ENCODE peak calls at places on chromosomes 7 and 10, in five cellular contexts. M is astrocyte, C is upper lobe of right lung, V is brain microvascular endothelial cell, K is prostate gland. S is an unnamed sample. For H3K27me3, the result is how much of the 10 kb centered on the place peaks cover.

GRCh38 chr10:104521901-104522827 is 118.9 kb upstream of the SORCS3 start:
- DNase-seq in K (no peak), C (no peak), M (no peak), V (no peak), S (peak)

GRCh38 chr10:97851341-97852001 is 1.8 kb downstream of the GOLGA7B start:
- DNase-seq in M (no peak), C (peak), K (no peak), V (no peak), S (no peak)

GRCh38 chr10:77060913-77061312 is 576.7 kb downstream of the KCNMA1 start:
- DNase-seq in M (peak), C (no peak), K (no peak), V (no peak), S (no peak)

GRCh38 chr10:64196638-64197315 is 675.6 kb downstream of the REEP3 start:
- DNase-seq in M (no peak), K (no peak), C (no peak), V (no peak), S (no peak)

GRCh38 chr10:22369433-22370072 is 24.3 kb downstream of the SPAG6 start:
- DNase-seq in C (no peak), K (no peak), M (no peak), V (peak), S (no peak)

GRCh38 chr7:132145466-132145865 is 430.8 kb downstream of the PLXNA4 start:
- DNase-seq in C (no peak), K (no peak), V (peak), M (peak), S (peak)

GRCh38 chr7:101479217-101479616 is 116.5 kb downstream of the COL26A1 start:
- DNase-seq in V (no peak), K (no peak), C (no peak), M (no peak), S (no peak)

GRCh38 chr7:12731775-12732174 is 44.3 kb downstream of the ARL4A start:
- DNase-seq in M (no peak), V (no peak), K (no peak), C (no peak), S (no peak)

GRCh38 chr10:122086416-122087240 is 97.7 kb downstream of the TACC2 start:
- DNase-seq in K (no peak), C (no peak), M (no peak), V (no peak), S (no peak)

GRCh38 chr10:78807504-78808202 is 261.1 kb upstream of the ZMIZ1 start:
- DNase-seq in C (no peak), M (no peak), V (no peak), K (no peak), S (no peak)

GRCh38 chr10:73647211-73647874 is 6.1 kb upstream of the MYOZ1 start:
- DNase-seq in C (peak), M (no peak), K (peak), V (no peak), S (peak)

GRCh38 chr10:98215378-98215777 is 52.6 kb downstream of the LOXL4 start:
- DNase-seq in K (no peak), V (no peak), M (no peak), C (no peak), S (no peak)

GRCh38 chr7:76069238-76069638 is 21.3 kb downstream of the MDH2 start:
- DNase-seq in C (peak), K (peak), M (peak), V (peak), S (peak)

GRCh38 chr10:108544500-108545120 is 1378.7 kb downstream of the XPNPEP1 start:
- DNase-seq in C (peak), V (peak), M (peak), K (peak), S (peak)

GRCh38 chr7:103538964-103539709 is 93.1 kb upstream of the SLC26A5 start:
- DNase-seq in C (no peak), K (no peak), M (no peak), V (no peak), S (no peak)

GRCh38 chr10:76786673-76787072 is 850.9 kb downstream of the KCNMA1 start:
- DNase-seq in C (no peak), V (no peak), M (no peak), K (no peak), S (no peak)

GRCh38 chr10:33279276-33279675 is 55.2 kb downstream of the NRP1 start:
- DNase-seq in C (no peak), K (no peak), M (peak), V (no peak), S (no peak)

GRCh38 chr10:61845196-61845949 is 56.1 kb upstream of the ARID5B start:
- DNase-seq in K (peak), C (no peak), V (no peak), M (no peak), S (no peak)

GRCh38 chr7:102425639-102426267 is 7.6 kb upstream of the ORAI2 start:
- DNase-seq in C (peak), V (no peak), M (no peak), K (no peak), S (peak)

GRCh38 chr7:27064681-27065080 is 31.1 kb downstream of the HOXA1 start:
- DNase-seq in K (no peak), M (no peak), V (no peak), C (no peak), S (no peak)

GRCh38 chr10:34824870-34825269 is 9.8 kb upstream of the PARD3 start:
- DNase-seq in V (no peak), K (no peak), M (no peak), C (no peak), S (peak)

GRCh38 chr10:129609551-129609950 is 142.5 kb downstream of the MGMT start:
- DNase-seq in K (no peak), V (no peak), M (no peak), C (no peak), S (no peak)

GRCh38 chr7:26658080-26658697 is 206.2 kb downstream of the SKAP2 start:
- DNase-seq in K (no peak), M (no peak), V (no peak), C (no peak), S (no peak)

DNA sequence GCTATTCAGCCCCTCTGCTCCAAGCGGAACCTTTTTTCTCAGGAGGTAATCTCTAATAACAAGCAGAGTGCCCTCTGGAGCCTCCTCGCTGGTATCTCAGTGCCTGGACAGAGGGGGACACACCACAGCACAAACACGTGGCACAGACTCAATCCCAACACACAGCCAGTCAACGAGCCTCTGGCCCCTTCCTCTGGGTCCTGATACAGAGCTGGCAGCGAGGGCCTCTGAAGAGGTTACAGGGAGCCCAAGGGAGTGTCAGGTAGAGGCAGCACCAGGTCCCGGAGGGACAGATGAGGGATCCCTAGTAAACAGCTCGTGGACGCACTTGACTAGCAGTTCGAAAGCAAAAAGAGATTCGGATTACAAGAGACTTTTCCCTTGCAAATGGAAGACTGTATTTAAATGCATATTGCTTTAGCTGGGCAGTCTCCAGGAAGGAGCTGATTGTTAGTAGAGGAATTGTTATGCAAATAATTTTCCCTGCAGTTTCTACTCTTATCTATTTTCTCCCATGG is 14.1 kb downstream of the CXCL12 start:
- DNase-seq in V (no peak), K (no peak), M (no peak), C (no peak), S (no peak)
- H3K27me3 ChIP-seq in V (under half), K (under half), M (under half), C (under half), S (under half)

DNA sequence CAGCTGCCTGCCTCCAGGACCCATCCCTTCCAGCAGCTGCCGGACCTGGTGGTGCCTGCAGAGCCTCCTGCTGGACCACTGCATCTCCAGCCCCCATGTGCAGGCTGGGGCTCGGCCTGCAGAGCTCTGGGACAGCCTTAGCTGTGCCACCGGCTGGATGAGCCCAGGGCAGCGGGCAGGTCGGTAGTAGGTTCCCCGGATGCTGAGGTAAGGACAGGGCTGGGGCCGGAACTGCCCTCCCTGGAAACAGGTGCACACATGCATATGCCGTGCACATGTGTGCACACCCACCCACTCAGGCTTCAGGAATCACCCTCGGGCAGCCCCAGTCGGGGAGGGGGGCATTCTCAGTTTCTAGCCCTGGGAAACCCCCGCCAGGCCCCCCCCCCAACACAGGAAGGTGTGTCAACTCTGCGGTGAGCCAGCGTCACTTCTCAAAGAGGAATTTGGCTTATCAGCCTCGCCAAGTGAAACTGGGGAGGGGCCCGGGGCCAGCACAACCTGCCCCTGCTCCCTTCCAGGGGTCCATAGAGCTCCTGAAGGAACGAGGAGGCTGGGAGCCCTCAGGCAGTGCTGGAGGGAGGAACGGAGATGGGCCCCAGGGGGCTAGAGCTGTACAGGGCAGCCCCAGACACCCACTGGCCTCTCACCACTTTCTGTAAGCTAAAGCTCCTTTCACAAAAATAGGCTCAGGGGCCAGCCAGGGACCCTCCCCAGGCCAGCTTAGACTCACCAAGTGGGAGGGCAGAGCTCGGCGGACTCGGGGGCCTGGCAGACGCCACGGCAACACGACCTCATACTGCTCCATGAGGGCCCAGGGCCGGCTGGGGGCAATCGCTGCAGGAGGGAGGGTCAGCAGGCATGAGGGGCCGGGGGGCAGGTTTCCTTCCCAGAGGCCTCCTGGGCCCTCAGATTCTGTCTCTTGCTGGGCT is 1.7 kb downstream of the ADAM8 start:
- DNase-seq in V (no peak), K (no peak), M (no peak), C (no peak), S (no peak)
- H3K27ac ChIP-seq in V (no peak), K (no peak), M (no peak), C (no peak), S (no peak)

GRCh38 chr7:159127691-159128642 is 16.7 kb downstream of the VIPR2 start:
- DNase-seq in M (no peak), K (no peak), C (no peak), V (no peak), S (no peak)

GRCh38 chr7:159126496-159127345 is 17.9 kb downstream of the VIPR2 start:
- DNase-seq in C (no peak), K (no peak), V (no peak), M (no peak), S (no peak)

GRCh38 chr7:159128767-159129166 is 15.9 kb downstream of the VIPR2 start:
- DNase-seq in K (no peak), M (no peak), V (no peak), C (no peak), S (no peak)

GRCh38 chr7:159130820-159131219 is 13.8 kb downstream of the VIPR2 start:
- DNase-seq in V (no peak), M (no peak), C (peak), K (no peak), S (no peak)

GRCh38 chr7:159130199-159130775 is 14.4 kb downstream of the VIPR2 start:
- DNase-seq in M (no peak), C (peak), V (no peak), K (no peak), S (no peak)
- H3K27me3 ChIP-seq in M (under half), C (under half), V (under half), K (under half), S (under half)

DNA sequence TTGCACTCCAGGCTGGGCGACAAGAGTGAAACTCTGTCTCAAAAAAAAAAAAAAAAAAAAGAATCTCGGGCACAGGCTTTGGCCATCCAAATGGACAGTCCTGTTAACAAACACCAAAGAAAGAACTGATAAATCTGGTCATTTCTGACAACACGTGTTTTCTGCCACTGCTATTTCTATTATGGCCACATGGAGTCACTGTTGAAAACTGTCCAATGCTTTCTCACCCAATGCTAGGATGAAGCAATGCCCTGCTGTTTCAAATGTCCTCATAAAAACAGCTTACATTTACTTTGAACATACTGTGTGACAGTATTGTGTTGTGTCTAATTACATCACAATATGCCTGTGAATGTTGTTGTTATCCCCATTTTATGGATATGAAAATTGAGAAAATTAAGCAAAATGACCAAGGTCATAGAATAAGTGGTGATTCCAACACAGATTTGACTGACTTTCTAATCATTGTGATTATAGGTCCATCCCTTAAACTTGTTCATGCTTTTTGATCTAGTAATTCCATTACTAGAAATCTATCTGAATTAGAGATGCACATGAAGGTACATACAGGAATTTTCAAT is 19.9 kb upstream of the MAP3K8 start:
- DNase-seq in V (peak), K (peak), C (no peak), M (peak), S (peak)
- H3K27ac ChIP-seq in V (no peak), K (no peak), C (no peak), M (no peak), S (no peak)

DNA sequence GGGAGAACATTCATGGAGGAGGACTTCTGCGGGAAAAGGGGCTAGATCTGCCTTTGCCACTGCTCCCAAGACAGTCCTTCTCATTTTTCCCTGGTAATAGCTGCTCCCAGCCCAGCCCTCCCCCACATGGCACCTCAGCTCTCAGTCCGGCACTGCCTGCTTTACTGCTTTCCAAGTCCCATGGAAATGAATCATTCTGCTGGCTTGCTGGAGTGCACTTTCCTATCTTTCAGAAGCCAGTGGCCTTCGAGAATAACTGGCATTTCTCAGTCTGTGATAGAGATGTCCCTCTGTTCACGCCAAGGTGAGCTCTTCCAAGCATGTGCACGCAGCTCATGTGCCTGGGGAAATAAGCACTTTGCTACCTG is 61.4 kb downstream of the SYPL1 start:
- DNase-seq in M (peak), K (no peak), V (peak), C (no peak), S (no peak)
- H3K27me3 ChIP-seq in M (under half), K (under half), V (under half), C (under half), S (under half)

DNA sequence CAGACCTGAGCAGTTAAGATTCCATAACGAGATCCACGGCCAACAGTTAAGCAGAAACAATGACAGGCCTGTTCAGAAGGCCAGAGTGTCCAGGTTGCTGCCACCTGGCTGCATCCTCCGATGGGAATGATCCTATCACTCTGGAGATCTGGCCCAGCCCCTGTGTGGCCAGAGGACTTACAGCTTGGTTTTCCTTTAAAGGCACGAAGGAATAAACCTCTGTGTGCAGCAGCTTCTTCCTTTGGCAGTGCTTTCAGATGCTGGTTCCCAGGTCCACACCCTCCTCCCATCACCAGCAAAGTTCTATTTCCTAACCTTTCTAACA is 80.5 kb downstream of the GLI3 start:
- DNase-seq in M (no peak), V (no peak), C (no peak), K (peak), S (no peak)
- H3K27ac ChIP-seq in M (no peak), V (no peak), C (no peak), K (no peak), S (no peak)

GRCh38 chr7:156993925-156994235 is 16.6 kb downstream of the MNX1 start:
- DNase-seq in M (no peak), C (no peak), K (no peak), V (no peak), S (no peak)
- H3K27me3 ChIP-seq in M (under half), C (under half), K (under half), V (under half), S (under half)

DNA sequence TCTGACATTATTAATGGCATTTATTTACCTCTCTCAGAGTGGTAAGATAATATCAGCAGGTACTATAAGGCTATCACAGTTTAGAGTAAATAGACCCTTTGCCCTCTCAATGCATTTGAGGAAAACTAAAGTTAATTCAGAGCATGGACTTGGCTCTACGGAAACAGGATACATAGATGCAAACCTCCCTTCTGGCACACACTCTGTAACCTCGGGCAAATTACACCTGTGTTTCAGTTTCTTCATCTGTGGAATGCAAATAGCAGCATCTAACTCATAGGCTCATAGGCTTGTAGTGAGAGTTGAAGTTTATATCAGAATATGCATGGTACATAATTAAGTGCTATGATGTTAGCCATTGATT is 5.6 kb downstream of the RAPGEF5 start:
- DNase-seq in C (no peak), K (no peak), V (no peak), M (no peak), S (no peak)
- H3K27ac ChIP-seq in C (no peak), K (no peak), V (no peak), M (no peak), S (peak)

GRCh38 chr7:157054927-157055326 is 44.5 kb upstream of the MNX1 start:
- DNase-seq in K (no peak), C (peak), M (no peak), V (no peak), S (no peak)

GRCh38 chr7:157056957-157057902 is 46.8 kb upstream of the MNX1 start:
- DNase-seq in K (no peak), C (peak), V (no peak), M (no peak), S (no peak)

GRCh38 chr7:157056246-157056645 is 45.8 kb upstream of the MNX1 start:
- DNase-seq in V (no peak), K (no peak), C (peak), M (no peak), S (no peak)

GRCh38 chr7:157058026-157058425 is 47.6 kb upstream of the MNX1 start:
- DNase-seq in K (no peak), V (no peak), C (peak), M (no peak), S (no peak)

GRCh38 chr7:157053118-157053517 is 42.7 kb upstream of the MNX1 start:
- DNase-seq in V (no peak), K (no peak), M (no peak), C (no peak), S (no peak)
- H3K27me3 ChIP-seq in V (under half), K (under half), M (under half), C (under half), S (under half)

GRCh38 chr7:108408294-108409004 is 47.8 kb downstream of the NRCAM start:
- DNase-seq in K (no peak), V (no peak), C (no peak), M (no peak), S (no peak)
- H3K27ac ChIP-seq in K (no peak), V (no peak), C (no peak), M (no peak), S (no peak)

S was measured in body of pancreas.